ENCODE peak calls at places on chromosomes 1 and 21, in six cellular contexts. W, L, Y, I, T and Z are unnamed samples.

GRCh38 chr1:23634840-23635642 is 56.6 kb upstream of the RPL11 start:
- DNase-seq in W (peak), L (peak), Y (peak), I (peak), T (no peak), Z (no peak)

GRCh38 chr1:229058111-229058551 is 212.8 kb upstream of the RAB4A start:
- DNase-seq in W (no peak), L (no peak), Y (no peak), I (no peak), T (no peak), Z (no peak)

GRCh38 chr1:206963119-206963712 is 7.0 kb downstream of the FCAMR start:
- DNase-seq in W (no peak), L (no peak), Y (no peak), I (no peak), T (no peak), Z (no peak)

GRCh38 chr21:23694396-23694795 is 1912.9 kb downstream of the MRPL39 start:
- DNase-seq in W (no peak), L (no peak), Y (no peak), I (no peak), T (no peak), Z (no peak)

GRCh38 chr1:198161718-198162090 is 4.9 kb downstream of the NEK7 start:
- DNase-seq in W (no peak), L (no peak), Y (no peak), I (no peak), T (no peak), Z (no peak)

GRCh38 chr21:44835647-44835973 is 17.7 kb upstream of the SUMO3 start:
- DNase-seq in W (no peak), L (no peak), Y (no peak), I (no peak), T (peak), Z (no peak)

GRCh38 chr1:59193443-59194093 is 103.3 kb upstream of the FGGY start:
- DNase-seq in W (no peak), L (peak), Y (no peak), I (no peak), T (no peak), Z (no peak)

GRCh38 chr21:45846373-45847160 is 135.0 kb upstream of the COL6A1 start:
- DNase-seq in W (no peak), L (peak), Y (peak), I (no peak), T (no peak), Z (no peak)

GRCh38 chr1:11736746-11737639 is 1.1 kb downstream of the AGTRAP start:
- DNase-seq in W (peak), L (peak), Y (peak), I (no peak), T (peak), Z (peak)

GRCh38 chr1:57959727-57960300 is 536.0 kb upstream of the DAB1 start:
- DNase-seq in W (no peak), L (no peak), Y (no peak), I (no peak), T (no peak), Z (no peak)

GRCh38 chr21:42373181-42373907 is 7.0 kb upstream of the TFF1 start:
- DNase-seq in W (no peak), L (no peak), Y (no peak), I (no peak), T (peak), Z (no peak)

GRCh38 chr1:117710710-117711109 is 104.9 kb downstream of the TENT5C start:
- DNase-seq in W (no peak), L (no peak), Y (no peak), I (no peak), T (no peak), Z (peak)

GRCh38 chr1:176691251-176692228 is 228.6 kb downstream of the PAPPA2 start:
- DNase-seq in W (peak), L (peak), Y (no peak), I (peak), T (no peak), Z (peak)

GRCh38 chr1:230948301-230948700 is 30.4 kb downstream of the TTC13 start:
- DNase-seq in W (no peak), L (no peak), Y (no peak), I (no peak), T (no peak), Z (no peak)

GRCh38 chr1:238861342-238861741 is 525.0 kb upstream of the CHRM3 start:
- DNase-seq in W (no peak), L (no peak), Y (no peak), I (no peak), T (no peak), Z (no peak)

GRCh38 chr1:52691856-52692255 is 6.3 kb downstream of the COA7 start:
- DNase-seq in W (no peak), L (no peak), Y (no peak), I (no peak), T (no peak), Z (no peak)

GRCh38 chr21:31813873-31814272 is 58.9 kb upstream of the HUNK start:
- DNase-seq in W (no peak), L (no peak), Y (no peak), I (no peak), T (no peak), Z (no peak)

GRCh38 chr1:15058261-15058660 is 95.3 kb upstream of the TMEM51 start:
- DNase-seq in W (no peak), L (no peak), Y (no peak), I (no peak), T (no peak), Z (no peak)

GRCh38 chr1:192512426-192513125 is 63.0 kb upstream of the RGS1 start:
- DNase-seq in W (peak), L (peak), Y (no peak), I (no peak), T (no peak), Z (no peak)

GRCh38 chr1:150161747-150162581 is 12.2 kb downstream of the PLEKHO1 start:
- DNase-seq in W (no peak), L (no peak), Y (peak), I (no peak), T (no peak), Z (peak)

GRCh38 chr1:102851616-102852015 is 256.7 kb downstream of the COL11A1 start:
- DNase-seq in W (no peak), L (no peak), Y (no peak), I (no peak), T (no peak), Z (no peak)

GRCh38 chr1:32876341-32877210 is 5.9 kb upstream of the FNDC5 start:
- DNase-seq in W (peak), L (peak), Y (no peak), I (peak), T (peak), Z (peak)

GRCh38 chr1:209614151-209614420 is 30.6 kb downstream of the CAMK1G start:
- DNase-seq in W (no peak), L (no peak), Y (no peak), I (no peak), T (no peak), Z (no peak)

GRCh38 chr1:54459140-54459539 is 52.9 kb upstream of the SSBP3 start:
- DNase-seq in W (no peak), L (no peak), Y (no peak), I (no peak), T (no peak), Z (no peak)

GRCh38 chr1:27192039-27192529 is 37.2 kb upstream of the SLC9A1 start:
- DNase-seq in W (no peak), L (peak), Y (no peak), I (no peak), T (peak), Z (no peak)

GRCh38 chr1:79976287-79976686 is 969.8 kb upstream of the ADGRL4 start:
- DNase-seq in W (no peak), L (no peak), Y (no peak), I (no peak), T (no peak), Z (no peak)

GRCh38 chr1:205580923-205581180 is 51.0 kb downstream of the ELK4 start:
- DNase-seq in W (no peak), L (no peak), Y (no peak), I (no peak), T (no peak), Z (no peak)

GRCh38 chr1:151325646-151326429 is 1.4 kb downstream of the PI4KB start:
- DNase-seq in W (no peak), L (no peak), Y (no peak), I (no peak), T (no peak), Z (no peak)

GRCh38 chr1:39160703-39161102 is 43.8 kb upstream of the MACF1 start:
- DNase-seq in W (no peak), L (no peak), Y (no peak), I (no peak), T (no peak), Z (no peak)

GRCh38 chr1:156153362-156153761 is at the start of gene SEMA4A:
- DNase-seq in W (no peak), L (peak), Y (no peak), I (no peak), T (no peak), Z (no peak)

GRCh38 chr1:94539496-94539895 is 2.1 kb downstream of the F3 start:
- DNase-seq in W (no peak), L (no peak), Y (no peak), I (no peak), T (no peak), Z (no peak)

GRCh38 chr1:213296558-213296957 is 245.5 kb downstream of the RPS6KC1 start:
- DNase-seq in W (no peak), L (no peak), Y (no peak), I (no peak), T (no peak), Z (no peak)

GRCh38 chr21:29677326-29677725 is 262.5 kb downstream of the GRIK1 start:
- DNase-seq in W (no peak), L (no peak), Y (no peak), I (no peak), T (no peak), Z (no peak)

GRCh38 chr1:91795601-91796389 is 90.2 kb downstream of the TGFBR3 start:
- DNase-seq in W (peak), L (no peak), Y (no peak), I (no peak), T (no peak), Z (no peak)

GRCh38 chr1:224632381-224632871 is 16.3 kb downstream of the CNIH3 start:
- DNase-seq in W (peak), L (no peak), Y (peak), I (no peak), T (no peak), Z (no peak)

GRCh38 chr1:43570784-43571183 is 40.1 kb downstream of the PTPRF start:
- DNase-seq in W (no peak), L (no peak), Y (no peak), I (no peak), T (no peak), Z (no peak)

GRCh38 chr1:207628776-207629175 is 16.2 kb upstream of the CR1L start:
- DNase-seq in W (peak), L (no peak), Y (no peak), I (no peak), T (no peak), Z (no peak)

GRCh38 chr1:232174306-232174705 is 455.6 kb downstream of the SIPA1L2 start:
- DNase-seq in W (no peak), L (no peak), Y (no peak), I (no peak), T (no peak), Z (no peak)

DNA sequence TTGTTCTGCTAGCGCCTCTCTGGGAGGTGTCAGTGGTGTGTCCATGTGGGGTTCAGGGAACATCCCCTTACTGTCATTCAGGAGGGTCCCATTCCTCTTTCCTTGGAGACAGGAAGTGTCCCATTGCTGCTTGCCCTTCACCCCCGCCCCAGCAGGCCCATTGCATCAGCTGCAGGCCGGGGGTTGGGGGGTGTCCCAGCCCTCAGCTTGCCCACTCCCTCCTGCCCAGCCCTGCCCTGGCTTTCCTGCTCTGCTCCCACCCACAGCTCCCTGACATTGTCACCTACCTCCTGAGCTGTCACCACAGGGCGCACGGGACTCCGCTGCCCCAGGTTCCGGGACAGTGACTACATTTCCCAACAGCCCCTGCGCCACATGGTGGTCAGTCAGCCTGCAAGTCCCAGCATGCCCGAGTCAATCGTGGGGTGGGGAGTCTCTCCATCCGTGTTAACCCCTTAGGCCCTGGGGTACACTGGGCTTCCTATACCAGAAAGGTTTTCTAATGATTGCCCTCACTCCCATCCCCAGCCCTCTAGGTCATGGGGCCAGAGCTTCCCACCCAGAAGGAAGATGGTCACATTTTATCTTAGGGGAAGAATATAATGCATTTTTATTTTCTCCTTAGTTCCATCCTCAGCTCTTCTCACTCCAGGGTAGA is at the start of gene INPP5B:
- DNase-seq in W (peak), L (peak), Y (peak), I (peak), T (peak), Z (peak)
- TF ChIP-seq POLR2A in W (peak), L (no peak), Y (peak), I (peak), T (no peak), Z (peak)

GRCh38 chr21:33492571-33492970 is 1.1 kb upstream of the DNAJC28 start:
- DNase-seq in W (no peak), L (no peak), Y (no peak), I (no peak), T (no peak), Z (no peak)

GRCh38 chr21:33490991-33491372 is 534 bp downstream of the DNAJC28 start:
- DNase-seq in W (peak), L (no peak), Y (no peak), I (no peak), T (no peak), Z (no peak)

GRCh38 chr21:33488936-33489335 is 2.6 kb downstream of the DNAJC28 start:
- DNase-seq in W (no peak), L (no peak), Y (no peak), I (no peak), T (no peak), Z (no peak)

GRCh38 chr21:33487996-33488395 is 3.5 kb downstream of the DNAJC28 start:
- DNase-seq in W (no peak), L (no peak), Y (no peak), I (no peak), T (no peak), Z (no peak)

GRCh38 chr21:33491373-33492102 is at the start of gene DNAJC28:
- DNase-seq in W (peak), L (peak), Y (peak), I (peak), T (peak), Z (peak)
- TF ChIP-seq POLR2A in W (peak), L (peak), Y (no peak), I (peak), T (no peak), Z (peak)

GRCh38 chr1:153967109-153967999 is at the start of gene CREB3L4:
- DNase-seq in W (peak), L (peak), Y (peak), I (peak), T (peak), Z (peak)
- TF ChIP-seq POLR2A in W (peak), L (peak), Y (peak), I (peak), T (peak), Z (peak)

GRCh38 chr1:100874433-100874832 is 20.2 kb downstream of the EXTL2 start:
- DNase-seq in W (no peak), L (no peak), Y (no peak), I (no peak), T (no peak), Z (no peak)
- TF ChIP-seq POLR2A in W (no peak), L (no peak), Y (no peak), I (no peak), T (no peak), Z (no peak)